ENCODE peak calls at places on chromosomes 7 and 10, in four cellular contexts. One of them, this sample, is unnamed. For H3K4me1, the result is how much of the 10 kb centered on the place peaks cover.

GRCh38 chr10:86659161-86659691 is 4.9 kb downstream of the OPN4 start:
- DNase-seq in CD8-positive, alpha-beta T cell: no peak
- DNase-seq in testis: no peak
- DNase-seq in transverse colon: no peak
- DNase-seq in this sample: peak

GRCh38 chr7:155358066-155358947 is 60.6 kb downstream of the INSIG1 start:
- DNase-seq in testis: no peak
- DNase-seq in transverse colon: no peak
- DNase-seq in CD8-positive, alpha-beta T cell: no peak
- DNase-seq in this sample: peak

GRCh38 chr10:48496831-48497792 is 107.8 kb downstream of the ARHGAP22 start:
- DNase-seq in transverse colon: no peak
- DNase-seq in testis: no peak
- DNase-seq in CD8-positive, alpha-beta T cell: no peak
- DNase-seq in this sample: no peak

GRCh38 chr10:77463499-77463898 is 174.1 kb downstream of the KCNMA1 start:
- DNase-seq in CD8-positive, alpha-beta T cell: no peak
- DNase-seq in transverse colon: no peak
- DNase-seq in testis: no peak
- DNase-seq in this sample: no peak

GRCh38 chr7:129205126-129205818 is 16.8 kb downstream of the SMO start:
- DNase-seq in testis: no peak
- DNase-seq in transverse colon: no peak
- DNase-seq in CD8-positive, alpha-beta T cell: no peak
- DNase-seq in this sample: no peak

GRCh38 chr10:14181197-14181936 is 149.4 kb downstream of the FRMD4A start:
- DNase-seq in testis: no peak
- DNase-seq in transverse colon: no peak
- DNase-seq in CD8-positive, alpha-beta T cell: no peak
- DNase-seq in this sample: no peak

GRCh38 chr7:173120-173918 is 19.1 kb upstream of the FAM20C start:
- DNase-seq in transverse colon: no peak
- DNase-seq in testis: no peak
- DNase-seq in CD8-positive, alpha-beta T cell: no peak
- DNase-seq in this sample: no peak

GRCh38 chr7:150322833-150323681 is at the start of the genes ACTR3C and LRRC61:
- DNase-seq in transverse colon: peak
- DNase-seq in CD8-positive, alpha-beta T cell: peak
- DNase-seq in testis: peak
- DNase-seq in this sample: peak

GRCh38 chr7:155288055-155288454 is 9.6 kb upstream of the INSIG1 start:
- DNase-seq in CD8-positive, alpha-beta T cell: no peak
- DNase-seq in testis: no peak
- DNase-seq in transverse colon: no peak
- DNase-seq in this sample: no peak

GRCh38 chr10:79149662-79150443 is 81.1 kb downstream of the ZMIZ1 start:
- DNase-seq in testis: peak
- DNase-seq in transverse colon: peak
- DNase-seq in CD8-positive, alpha-beta T cell: peak
- DNase-seq in this sample: peak

GRCh38 chr7:154794147-154794780 is 208.7 kb downstream of the PAXIP1 start:
- DNase-seq in CD8-positive, alpha-beta T cell: no peak
- DNase-seq in transverse colon: peak
- DNase-seq in testis: peak
- DNase-seq in this sample: no peak

GRCh38 chr7:12281026-12281425 is 69.9 kb downstream of the TMEM106B start:
- DNase-seq in transverse colon: no peak
- DNase-seq in CD8-positive, alpha-beta T cell: no peak
- DNase-seq in testis: no peak
- DNase-seq in this sample: no peak

GRCh38 chr10:4587466-4587865 is 238.5 kb upstream of the AKR1E2 start:
- DNase-seq in CD8-positive, alpha-beta T cell: no peak
- DNase-seq in transverse colon: no peak
- DNase-seq in testis: no peak
- DNase-seq in this sample: no peak

GRCh38 chr10:128105383-128105782 is 20.8 kb downstream of the MKI67 start:
- DNase-seq in transverse colon: no peak
- DNase-seq in testis: no peak
- DNase-seq in CD8-positive, alpha-beta T cell: no peak
- DNase-seq in this sample: no peak

DNA sequence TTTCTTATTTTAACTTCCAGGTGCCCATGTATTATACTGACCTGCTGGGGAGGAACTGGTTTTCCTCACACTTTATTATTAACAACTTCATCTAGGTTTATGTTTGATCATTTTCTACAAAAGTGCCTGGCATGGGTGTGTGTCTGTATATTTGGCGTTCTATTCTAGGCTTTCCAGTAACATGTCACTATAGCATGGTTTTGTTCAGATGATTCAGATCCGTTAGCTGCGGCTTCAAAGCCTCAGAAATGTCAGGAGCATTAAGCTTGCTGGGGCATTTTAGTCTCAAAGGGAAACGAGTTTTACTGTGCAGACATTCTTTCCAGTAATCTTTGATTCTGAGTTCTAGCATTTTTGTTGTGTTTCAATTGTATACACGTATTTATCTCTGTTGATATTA is 2.3 kb downstream of the INPP5A start:
- DNase-seq in transverse colon: no peak
- DNase-seq in CD8-positive, alpha-beta T cell: no peak
- DNase-seq in testis: no peak
- DNase-seq in this sample: no peak
- H3K4me1 ChIP-seq in transverse colon: under half
- H3K4me1 ChIP-seq in CD8-positive, alpha-beta T cell: half or more
- H3K4me1 ChIP-seq in testis: under half
- H3K4me1 ChIP-seq in this sample: under half

DNA sequence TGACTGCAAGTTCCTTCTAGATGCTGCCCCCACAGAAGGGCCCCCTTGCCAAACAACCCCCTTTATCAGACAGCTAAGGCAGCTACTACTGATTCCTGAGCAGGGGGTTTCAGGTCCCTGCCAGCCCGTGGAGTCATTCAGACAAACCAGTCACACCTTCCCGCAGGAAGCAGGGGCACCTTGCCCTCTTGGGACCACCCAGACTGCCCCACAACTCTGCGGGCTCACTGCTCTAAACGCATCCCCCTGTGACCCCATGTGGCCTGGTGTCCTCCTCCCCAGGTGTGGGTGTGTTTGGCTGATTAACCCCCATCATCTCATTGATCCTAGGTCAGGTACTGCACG is 298.9 kb downstream of the TCERG1L start:
- DNase-seq in testis: no peak
- DNase-seq in transverse colon: no peak
- DNase-seq in CD8-positive, alpha-beta T cell: no peak
- DNase-seq in this sample: no peak
- H3K4me1 ChIP-seq in testis: under half
- H3K4me1 ChIP-seq in transverse colon: under half
- H3K4me1 ChIP-seq in CD8-positive, alpha-beta T cell: under half
- H3K4me1 ChIP-seq in this sample: under half

DNA sequence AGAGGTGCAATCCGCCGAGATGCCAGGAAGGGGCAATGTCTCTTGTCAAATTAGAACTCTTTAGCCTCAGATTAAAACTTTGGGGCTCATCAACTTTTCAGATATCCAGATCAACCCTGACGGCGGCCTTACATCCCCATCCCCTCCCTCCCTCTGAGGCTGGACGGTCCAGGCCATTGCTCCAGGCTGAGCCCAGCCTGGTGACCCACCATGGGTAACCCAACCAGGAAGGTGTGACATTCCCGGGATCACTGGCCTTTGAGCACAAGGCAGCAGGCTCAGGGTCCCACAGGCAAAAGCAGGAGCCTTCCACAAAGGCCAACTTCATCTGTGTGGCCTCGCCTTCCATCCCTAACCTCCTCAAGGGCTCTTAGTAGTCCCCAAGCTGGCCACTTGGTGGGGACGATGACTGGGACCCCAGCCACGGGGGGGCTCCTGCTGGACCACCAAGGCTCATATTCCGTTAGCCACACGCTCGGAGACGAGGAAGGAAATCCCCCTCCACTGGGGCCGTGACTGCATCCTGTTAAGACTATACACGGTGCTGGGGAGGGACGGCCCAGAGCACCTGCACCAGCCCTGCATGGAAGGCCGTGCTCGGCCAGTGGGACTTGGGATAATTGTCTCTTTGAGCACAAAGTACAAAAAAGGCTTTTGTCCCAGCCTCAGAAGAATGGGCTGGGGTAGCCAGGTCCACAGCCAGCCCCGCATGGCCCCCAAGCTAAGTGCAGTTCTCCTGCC is 62.8 kb downstream of the ZRANB1 start:
- DNase-seq in transverse colon: peak
- DNase-seq in CD8-positive, alpha-beta T cell: no peak
- DNase-seq in testis: no peak
- DNase-seq in this sample: no peak
- H3K4me1 ChIP-seq in transverse colon: under half
- H3K4me1 ChIP-seq in CD8-positive, alpha-beta T cell: under half
- H3K4me1 ChIP-seq in testis: half or more
- H3K4me1 ChIP-seq in this sample: under half

GRCh38 chr10:110841767-110842267 is 29.9 kb upstream of the PDCD4 start:
- DNase-seq in CD8-positive, alpha-beta T cell: no peak
- DNase-seq in transverse colon: peak
- DNase-seq in testis: no peak
- DNase-seq in this sample: no peak

GRCh38 chr10:110843031-110843430 is 28.7 kb upstream of the PDCD4 start:
- DNase-seq in testis: no peak
- DNase-seq in transverse colon: peak
- DNase-seq in CD8-positive, alpha-beta T cell: no peak
- DNase-seq in this sample: no peak

GRCh38 chr10:110842305-110842952 is 29.3 kb upstream of the PDCD4 start:
- DNase-seq in testis: no peak
- DNase-seq in CD8-positive, alpha-beta T cell: no peak
- DNase-seq in transverse colon: peak
- DNase-seq in this sample: no peak

GRCh38 chr10:110840923-110841428 is 30.8 kb upstream of the PDCD4 start:
- DNase-seq in transverse colon: peak
- DNase-seq in testis: no peak
- DNase-seq in CD8-positive, alpha-beta T cell: no peak
- DNase-seq in this sample: no peak

DNA sequence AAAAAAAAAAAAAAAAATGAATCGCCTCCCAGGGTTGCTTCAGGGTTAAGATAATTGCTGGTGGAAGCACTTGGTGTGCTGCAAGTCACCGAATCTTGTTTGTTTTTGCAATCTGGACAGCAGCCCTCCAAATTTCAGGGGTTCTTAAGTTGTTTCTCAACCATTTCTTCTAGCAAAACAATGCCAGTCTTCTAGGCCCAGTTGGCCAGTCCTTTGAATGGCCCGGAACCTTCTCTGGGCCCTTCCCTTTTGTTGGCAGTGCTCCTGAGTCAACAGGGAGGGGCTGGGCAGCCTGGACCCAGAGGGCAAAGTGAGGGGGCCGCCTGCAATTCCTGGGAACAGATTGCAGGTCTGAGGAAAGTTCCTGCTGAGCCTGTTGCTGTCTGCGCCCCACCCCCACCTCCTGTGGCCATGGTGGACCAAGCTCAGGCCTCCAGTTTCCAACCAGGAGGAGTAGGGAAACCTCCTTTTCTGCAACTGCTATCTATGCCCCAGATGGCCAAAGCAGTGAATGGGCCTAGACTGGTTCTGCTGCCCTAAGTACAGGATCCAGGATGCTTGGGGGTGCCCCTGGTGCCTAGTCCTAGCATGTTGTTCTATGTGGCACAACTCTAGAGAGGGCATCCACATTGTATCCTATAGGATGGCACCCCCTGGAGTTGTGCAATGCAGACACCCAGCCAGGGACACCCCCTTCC is 31.4 kb upstream of the PDCD4 start:
- DNase-seq in CD8-positive, alpha-beta T cell: no peak
- DNase-seq in transverse colon: peak
- DNase-seq in testis: peak
- DNase-seq in this sample: no peak
- H3K4me1 ChIP-seq in CD8-positive, alpha-beta T cell: under half
- H3K4me1 ChIP-seq in transverse colon: half or more
- H3K4me1 ChIP-seq in testis: half or more
- H3K4me1 ChIP-seq in this sample: under half

DNA sequence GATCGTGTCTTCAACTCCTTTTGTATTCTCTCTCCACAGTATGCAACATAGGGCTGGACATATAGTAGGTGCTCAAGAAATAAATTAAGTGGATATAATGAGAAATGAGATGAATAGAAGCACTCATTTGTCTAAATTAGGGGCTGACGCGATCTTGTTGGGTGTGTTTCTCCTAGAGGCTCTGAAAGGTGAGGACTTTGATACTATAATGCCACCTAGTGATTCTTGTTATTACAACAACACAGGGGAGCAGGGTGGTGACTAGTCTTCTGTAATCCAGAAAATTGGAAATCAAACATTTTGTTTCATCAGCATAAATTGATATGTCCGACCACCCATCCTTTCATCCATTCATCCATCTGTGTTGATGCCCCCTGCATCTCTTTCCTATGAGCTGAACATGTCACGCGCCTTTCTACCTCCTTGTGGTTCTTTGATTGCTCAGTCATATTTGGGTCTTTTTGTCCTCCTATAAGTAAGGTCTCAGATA is 3.4 kb upstream of the CFAP58 start:
- DNase-seq in testis: no peak
- DNase-seq in CD8-positive, alpha-beta T cell: no peak
- DNase-seq in transverse colon: no peak
- DNase-seq in this sample: no peak
- H3K4me1 ChIP-seq in testis: under half
- H3K4me1 ChIP-seq in CD8-positive, alpha-beta T cell: under half
- H3K4me1 ChIP-seq in transverse colon: under half
- H3K4me1 ChIP-seq in this sample: under half

GRCh38 chr10:132387723-132388210 is 9.2 kb upstream of the PWWP2B start:
- DNase-seq in CD8-positive, alpha-beta T cell: peak
- DNase-seq in transverse colon: peak
- DNase-seq in testis: peak
- DNase-seq in this sample: peak
- H3K4me1 ChIP-seq in CD8-positive, alpha-beta T cell: under half
- H3K4me1 ChIP-seq in transverse colon: under half
- H3K4me1 ChIP-seq in testis: under half
- H3K4me1 ChIP-seq in this sample: under half

DNA sequence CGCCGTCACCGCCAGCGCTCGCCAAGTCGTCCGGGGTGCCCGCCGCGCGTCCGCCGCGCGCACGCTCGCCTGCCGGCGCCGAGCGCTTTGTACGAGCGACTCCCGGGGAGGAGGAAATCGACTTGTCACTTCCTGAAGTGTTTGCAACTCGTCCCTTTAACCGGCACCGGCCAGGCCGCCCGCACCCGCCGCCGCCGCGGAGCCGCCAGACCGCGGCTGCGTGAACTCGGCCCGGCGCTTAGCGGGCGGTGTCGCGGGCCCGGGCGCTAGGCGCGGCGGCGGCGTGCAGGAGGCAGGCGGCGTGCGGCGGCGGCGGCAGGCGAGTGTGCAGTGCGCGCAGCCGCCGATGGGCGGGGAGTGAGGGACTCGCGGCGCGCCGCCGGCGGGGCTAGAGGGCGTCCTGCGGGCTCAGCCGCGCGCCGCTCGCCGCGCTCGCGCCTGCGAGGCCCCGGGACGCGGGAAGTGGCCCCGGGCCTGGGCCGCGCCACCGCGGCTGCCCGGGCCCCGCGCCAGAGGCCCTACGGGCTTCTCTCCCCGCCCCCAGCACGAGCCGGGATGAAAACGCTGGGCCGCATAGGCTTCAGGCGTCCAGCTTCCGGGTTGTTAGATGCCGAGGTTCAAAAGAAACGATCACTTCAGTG is at the start of gene FAM53B:
- DNase-seq in transverse colon: peak
- DNase-seq in testis: peak
- DNase-seq in CD8-positive, alpha-beta T cell: peak
- DNase-seq in this sample: peak
- H3K4me1 ChIP-seq in transverse colon: under half
- H3K4me1 ChIP-seq in testis: under half
- H3K4me1 ChIP-seq in CD8-positive, alpha-beta T cell: under half
- H3K4me1 ChIP-seq in this sample: under half

This sample was measured in BE2C.